ENCODE peak calls at places on chromosomes 2 and 18, in five cellular contexts. One of them, this sample, is unnamed.

GRCh38 chr2:215931256-215931903 is 82.0 kb downstream of the MREG start:
- DNase-seq in foreskin fibroblast: peak; percentile 89
- DNase-seq in neural progenitor cell: peak; percentile 74
- DNase-seq in A549: peak; percentile 77
- DNase-seq in choroid plexus epithelial cell: peak; percentile 92
- DNase-seq in this sample: peak; percentile 74

GRCh38 chr2:24792542-24792873 is 683 bp downstream of the PTRHD1 start:
- DNase-seq in choroid plexus epithelial cell: no peak
- DNase-seq in neural progenitor cell: no peak
- DNase-seq in foreskin fibroblast: no peak
- DNase-seq in A549: no peak
- DNase-seq in this sample: no peak

GRCh38 chr2:73937103-73937885 is 10.6 kb downstream of the DGUOK start:
- DNase-seq in choroid plexus epithelial cell: no peak
- DNase-seq in neural progenitor cell: no peak
- DNase-seq in foreskin fibroblast: no peak
- DNase-seq in A549: no peak
- DNase-seq in this sample: no peak

GRCh38 chr2:100416939-100417744 is at the start of gene CHST10:
- DNase-seq in foreskin fibroblast: peak; percentile 78
- DNase-seq in neural progenitor cell: peak; percentile 85
- DNase-seq in A549: peak; percentile 59
- DNase-seq in choroid plexus epithelial cell: peak; percentile 50
- DNase-seq in this sample: no peak

GRCh38 chr2:198219292-198219691 is 414.9 kb downstream of the PLCL1 start:
- DNase-seq in foreskin fibroblast: no peak
- DNase-seq in neural progenitor cell: no peak
- DNase-seq in A549: no peak
- DNase-seq in choroid plexus epithelial cell: no peak
- DNase-seq in this sample: no peak

GRCh38 chr2:48114256-48114655 is 208.0 kb upstream of the FBXO11 start:
- DNase-seq in choroid plexus epithelial cell: peak; percentile 88
- DNase-seq in A549: peak; percentile 91
- DNase-seq in neural progenitor cell: no peak
- DNase-seq in foreskin fibroblast: peak; percentile 80
- DNase-seq in this sample: peak; percentile 96

GRCh38 chr2:215749092-215749957 is 264.0 kb downstream of the MREG start:
- DNase-seq in choroid plexus epithelial cell: peak; percentile 73
- DNase-seq in A549: peak; percentile 41
- DNase-seq in neural progenitor cell: no peak
- DNase-seq in foreskin fibroblast: peak; percentile 71
- DNase-seq in this sample: peak; percentile 44

GRCh38 chr2:238120463-238121298 is 17.8 kb upstream of the KLHL30 start:
- DNase-seq in A549: no peak
- DNase-seq in neural progenitor cell: peak; percentile 63
- DNase-seq in foreskin fibroblast: peak; percentile 22
- DNase-seq in choroid plexus epithelial cell: peak; percentile 36
- DNase-seq in this sample: peak; percentile 51

GRCh38 chr2:201642086-201642578 is 1.2 kb downstream of the TMEM237 start:
- DNase-seq in foreskin fibroblast: no peak
- DNase-seq in A549: no peak
- DNase-seq in neural progenitor cell: no peak
- DNase-seq in choroid plexus epithelial cell: no peak
- DNase-seq in this sample: no peak

GRCh38 chr2:136381722-136382633 is 264.0 kb upstream of the CXCR4 start:
- DNase-seq in A549: no peak
- DNase-seq in foreskin fibroblast: no peak
- DNase-seq in neural progenitor cell: no peak
- DNase-seq in choroid plexus epithelial cell: no peak
- DNase-seq in this sample: no peak

GRCh38 chr2:194999771-195000170 is 657.3 kb upstream of the SLC39A10 start:
- DNase-seq in A549: no peak
- DNase-seq in choroid plexus epithelial cell: no peak
- DNase-seq in neural progenitor cell: no peak
- DNase-seq in foreskin fibroblast: no peak
- DNase-seq in this sample: no peak

GRCh38 chr2:233953106-233953801 is 36.1 kb downstream of the TRPM8 start:
- DNase-seq in neural progenitor cell: no peak
- DNase-seq in A549: no peak
- DNase-seq in foreskin fibroblast: peak; percentile 41
- DNase-seq in choroid plexus epithelial cell: no peak
- DNase-seq in this sample: no peak

GRCh38 chr2:37599688-37600525 is 71.5 kb downstream of the CDC42EP3 start:
- DNase-seq in foreskin fibroblast: no peak
- DNase-seq in choroid plexus epithelial cell: no peak
- DNase-seq in neural progenitor cell: no peak
- DNase-seq in A549: no peak
- DNase-seq in this sample: no peak

GRCh38 chr18:67511840-67512239 is 4.7 kb downstream of the DSEL start:
- DNase-seq in foreskin fibroblast: no peak
- DNase-seq in choroid plexus epithelial cell: no peak
- DNase-seq in A549: no peak
- DNase-seq in neural progenitor cell: no peak
- DNase-seq in this sample: no peak

GRCh38 chr18:62586148-62586774 is 63.4 kb downstream of the ZCCHC2 start:
- DNase-seq in A549: peak; percentile 60
- DNase-seq in neural progenitor cell: peak; percentile 86
- DNase-seq in choroid plexus epithelial cell: peak; percentile 83
- DNase-seq in foreskin fibroblast: peak; percentile 88
- DNase-seq in this sample: peak; percentile 60

GRCh38 chr2:167783266-167784070 is 463.9 kb downstream of the STK39 start:
- DNase-seq in A549: no peak
- DNase-seq in neural progenitor cell: peak; percentile 9
- DNase-seq in choroid plexus epithelial cell: peak; percentile 33
- DNase-seq in foreskin fibroblast: peak; percentile 3
- DNase-seq in this sample: no peak

GRCh38 chr2:155266109-155266508 is 567.6 kb downstream of the KCNJ3 start:
- DNase-seq in foreskin fibroblast: no peak
- DNase-seq in neural progenitor cell: no peak
- DNase-seq in choroid plexus epithelial cell: no peak
- DNase-seq in A549: no peak
- DNase-seq in this sample: no peak

GRCh38 chr2:4675295-4675694 is 971.9 kb downstream of the DCDC2C start:
- DNase-seq in neural progenitor cell: no peak
- DNase-seq in A549: no peak
- DNase-seq in choroid plexus epithelial cell: no peak
- DNase-seq in foreskin fibroblast: no peak
- DNase-seq in this sample: no peak

GRCh38 chr2:120632796-120633646 is 102.6 kb upstream of the GLI2 start:
- DNase-seq in A549: no peak
- DNase-seq in foreskin fibroblast: no peak
- DNase-seq in choroid plexus epithelial cell: no peak
- DNase-seq in neural progenitor cell: no peak
- DNase-seq in this sample: no peak

GRCh38 chr2:136247204-136247990 is 129.4 kb upstream of the CXCR4 start:
- DNase-seq in neural progenitor cell: no peak
- DNase-seq in A549: no peak
- DNase-seq in foreskin fibroblast: no peak
- DNase-seq in choroid plexus epithelial cell: no peak
- DNase-seq in this sample: no peak

GRCh38 chr2:198096007-198096406 is 291.6 kb downstream of the PLCL1 start:
- DNase-seq in foreskin fibroblast: no peak
- DNase-seq in A549: no peak
- DNase-seq in neural progenitor cell: no peak
- DNase-seq in choroid plexus epithelial cell: no peak
- DNase-seq in this sample: no peak

GRCh38 chr18:5150888-5151287 is 46.2 kb downstream of the AKAIN1 start:
- DNase-seq in A549: no peak
- DNase-seq in foreskin fibroblast: no peak
- DNase-seq in choroid plexus epithelial cell: no peak
- DNase-seq in neural progenitor cell: no peak
- DNase-seq in this sample: no peak

GRCh38 chr2:118062048-118062447 is 26.2 kb upstream of the INSIG2 start:
- DNase-seq in A549: no peak
- DNase-seq in foreskin fibroblast: peak; percentile 42
- DNase-seq in neural progenitor cell: no peak
- DNase-seq in choroid plexus epithelial cell: peak; percentile 16
- DNase-seq in this sample: no peak

GRCh38 chr2:20015482-20016083 is 3.1 kb upstream of the MATN3 start:
- DNase-seq in choroid plexus epithelial cell: peak; percentile 80
- DNase-seq in A549: peak; percentile 70
- DNase-seq in foreskin fibroblast: peak; percentile 73
- DNase-seq in neural progenitor cell: peak; percentile 46
- DNase-seq in this sample: no peak

GRCh38 chr2:241595600-241596140 is 37.1 kb downstream of the BOK start:
- DNase-seq in neural progenitor cell: peak; percentile 65
- DNase-seq in foreskin fibroblast: no peak
- DNase-seq in choroid plexus epithelial cell: peak; percentile 18
- DNase-seq in A549: no peak
- DNase-seq in this sample: peak; percentile 25

GRCh38 chr2:238864207-238865014 is 16.5 kb downstream of the TWIST2 start:
- DNase-seq in A549: peak; percentile 96
- DNase-seq in foreskin fibroblast: peak; percentile 99
- DNase-seq in choroid plexus epithelial cell: peak; percentile 98
- DNase-seq in neural progenitor cell: peak; percentile 80
- DNase-seq in this sample: peak; percentile 97

GRCh38 chr2:112293636-112294401 is 18.4 kb downstream of the ZC3H6 start:
- DNase-seq in neural progenitor cell: no peak
- DNase-seq in foreskin fibroblast: no peak
- DNase-seq in choroid plexus epithelial cell: no peak
- DNase-seq in A549: no peak
- DNase-seq in this sample: no peak

GRCh38 chr2:131050896-131051295 is 42.4 kb downstream of the FAM168B start:
- DNase-seq in foreskin fibroblast: no peak
- DNase-seq in neural progenitor cell: no peak
- DNase-seq in A549: no peak
- DNase-seq in choroid plexus epithelial cell: no peak
- DNase-seq in this sample: no peak

GRCh38 chr18:24460388-24460787 is at the start of gene HRH4:
- DNase-seq in choroid plexus epithelial cell: no peak
- DNase-seq in A549: no peak
- DNase-seq in neural progenitor cell: no peak
- DNase-seq in foreskin fibroblast: no peak
- DNase-seq in this sample: no peak

GRCh38 chr18:24463233-24463775 is 2.9 kb downstream of the HRH4 start:
- DNase-seq in neural progenitor cell: no peak
- DNase-seq in choroid plexus epithelial cell: peak; percentile 8
- DNase-seq in foreskin fibroblast: no peak
- DNase-seq in A549: no peak
- DNase-seq in this sample: no peak

GRCh38 chr18:24459772-24460171 is 665 bp upstream of the HRH4 start:
- DNase-seq in A549: no peak
- DNase-seq in foreskin fibroblast: no peak
- DNase-seq in neural progenitor cell: no peak
- DNase-seq in choroid plexus epithelial cell: no peak
- DNase-seq in this sample: no peak

GRCh38 chr18:24465491-24465890 is 5.1 kb downstream of the HRH4 start:
- DNase-seq in foreskin fibroblast: no peak
- DNase-seq in A549: no peak
- DNase-seq in neural progenitor cell: no peak
- DNase-seq in choroid plexus epithelial cell: no peak
- DNase-seq in this sample: no peak

DNA sequence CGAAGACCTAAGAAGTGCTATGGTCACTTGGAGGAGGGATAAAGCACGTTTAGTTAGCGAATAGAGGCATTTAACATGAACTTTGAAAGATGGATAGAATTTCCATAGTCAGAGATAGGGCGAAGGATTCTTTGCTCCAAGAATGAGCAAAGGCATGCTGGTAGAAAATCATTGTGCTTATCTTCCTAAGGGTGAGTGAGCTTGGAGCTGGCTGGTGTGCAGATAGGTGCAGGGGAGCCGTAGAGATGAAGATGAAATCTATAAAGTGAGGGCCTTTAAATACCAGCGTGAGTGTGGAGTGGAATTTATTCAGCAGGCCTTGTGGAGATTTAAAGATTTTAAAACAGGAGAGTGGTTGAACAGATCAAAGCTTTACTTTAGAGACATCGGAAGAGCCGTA is 1.6 kb downstream of the HRH4 start:
- DNase-seq in neural progenitor cell: no peak
- DNase-seq in foreskin fibroblast: no peak
- DNase-seq in choroid plexus epithelial cell: no peak
- DNase-seq in A549: no peak
- DNase-seq in this sample: no peak
- H3K4me3 ChIP-seq in neural progenitor cell: no peak overlapping the region
- H3K4me3 ChIP-seq in foreskin fibroblast: no peak overlapping the region
- H3K4me3 ChIP-seq in choroid plexus epithelial cell: no peak overlapping the region
- H3K4me3 ChIP-seq in A549: no peak overlapping the region
- H3K4me3 ChIP-seq in this sample: no peak overlapping the region

GRCh38 chr2:161246301-161246700 is 61.9 kb upstream of the PSMD14 start:
- DNase-seq in neural progenitor cell: peak; percentile 41
- DNase-seq in A549: no peak
- DNase-seq in foreskin fibroblast: no peak
- DNase-seq in choroid plexus epithelial cell: no peak
- DNase-seq in this sample: no peak

GRCh38 chr2:161243312-161243711 is 64.9 kb upstream of the PSMD14 start:
- DNase-seq in A549: no peak
- DNase-seq in choroid plexus epithelial cell: no peak
- DNase-seq in neural progenitor cell: peak; percentile 31
- DNase-seq in foreskin fibroblast: no peak
- DNase-seq in this sample: no peak

GRCh38 chr2:161245237-161245505 is 63.1 kb upstream of the PSMD14 start:
- DNase-seq in foreskin fibroblast: no peak
- DNase-seq in neural progenitor cell: no peak
- DNase-seq in choroid plexus epithelial cell: no peak
- DNase-seq in A549: no peak
- DNase-seq in this sample: no peak

GRCh38 chr2:161243873-161244272 is 64.4 kb upstream of the PSMD14 start:
- DNase-seq in neural progenitor cell: no peak
- DNase-seq in foreskin fibroblast: no peak
- DNase-seq in choroid plexus epithelial cell: no peak
- DNase-seq in A549: no peak
- DNase-seq in this sample: no peak

DNA sequence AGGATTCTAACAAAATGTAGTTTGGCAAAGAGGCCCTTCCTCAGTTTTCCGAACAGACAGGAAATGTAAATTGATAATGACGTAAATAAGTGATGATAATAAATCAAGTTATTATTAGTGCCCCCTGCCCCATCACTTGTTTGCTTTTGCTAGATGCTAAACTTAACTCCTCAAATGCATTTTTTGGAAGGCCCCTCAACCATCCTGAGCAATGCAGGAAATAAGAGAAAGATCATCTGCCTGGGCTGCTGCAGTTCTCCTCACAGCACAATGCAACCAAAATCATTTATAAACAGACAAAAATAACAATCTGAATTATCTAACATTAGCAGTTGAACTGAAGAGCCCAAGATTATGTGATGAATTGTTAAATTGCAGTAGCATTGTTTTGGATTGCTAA is 62.6 kb upstream of the PSMD14 start:
- DNase-seq in A549: no peak
- DNase-seq in foreskin fibroblast: no peak
- DNase-seq in choroid plexus epithelial cell: no peak
- DNase-seq in neural progenitor cell: no peak
- DNase-seq in this sample: no peak
- H3K4me3 ChIP-seq in A549: peak overlapping the region; percentile 45
- H3K4me3 ChIP-seq in foreskin fibroblast: no peak overlapping the region
- H3K4me3 ChIP-seq in choroid plexus epithelial cell: no peak overlapping the region
- H3K4me3 ChIP-seq in neural progenitor cell: peak overlapping the region; percentile 37
- H3K4me3 ChIP-seq in this sample: peak overlapping the region; percentile 66

GRCh38 chr2:46689993-46690392 is 210.6 kb downstream of the TMEM247 start:
- DNase-seq in neural progenitor cell: no peak
- DNase-seq in choroid plexus epithelial cell: peak; percentile 37
- DNase-seq in A549: no peak
- DNase-seq in foreskin fibroblast: peak; percentile 68
- DNase-seq in this sample: no peak
- H3K4me3 ChIP-seq in neural progenitor cell: no peak overlapping the region
- H3K4me3 ChIP-seq in choroid plexus epithelial cell: no peak overlapping the region
- H3K4me3 ChIP-seq in A549: no peak overlapping the region
- H3K4me3 ChIP-seq in foreskin fibroblast: no peak overlapping the region
- H3K4me3 ChIP-seq in this sample: no peak overlapping the region

GRCh38 chr18:57755473-57756067 is 47.5 kb downstream of the ATP8B1 start:
- DNase-seq in choroid plexus epithelial cell: no peak
- DNase-seq in A549: no peak
- DNase-seq in foreskin fibroblast: no peak
- DNase-seq in neural progenitor cell: no peak
- DNase-seq in this sample: no peak
- H3K4me3 ChIP-seq in choroid plexus epithelial cell: no peak overlapping the region
- H3K4me3 ChIP-seq in A549: no peak overlapping the region
- H3K4me3 ChIP-seq in foreskin fibroblast: no peak overlapping the region
- H3K4me3 ChIP-seq in neural progenitor cell: no peak overlapping the region
- H3K4me3 ChIP-seq in this sample: no peak overlapping the region